ENCODE peak calls at places on chromosomes 16 and 17, in eight cellular contexts. Z is uterus, R is pancreas, X is small intestine, N is AG04450, B is dorsolateral prefrontal cortex, Q is choroid plexus epithelial cell, C is Caco-2. F is an unnamed sample.
A peak's percentile ranks its signal among the peaks of the same experiment; 100 is the strongest.

GRCh38 chr16:72850863-72851262 is 197.1 kb downstream of the ZFHX3 start:
- DNase-seq in Z (peak; percentile 36), R (no peak), X (no peak), N (no peak), B (no peak), Q (peak; percentile 64), C (no peak), F (no peak)

GRCh38 chr17:66431910-66432309 is 129.5 kb downstream of the PRKCA start:
- DNase-seq in Z (peak; percentile 70), R (no peak), X (no peak), N (peak; percentile 52), B (no peak), Q (peak; percentile 84), C (no peak), F (peak; percentile 66)

GRCh38 chr17:82754297-82755208 is 2.7 kb downstream of the TBCD start:
- DNase-seq in Z (no peak), R (no peak), X (peak; percentile 43), N (no peak), B (peak; percentile 28), Q (peak; percentile 30), C (no peak), F (no peak)

GRCh38 chr16:4656695-4657686 is 32.4 kb downstream of the MGRN1 start:
- DNase-seq in Z (no peak), R (no peak), X (no peak), N (no peak), B (no peak), Q (no peak), C (no peak), F (no peak)

GRCh38 chr17:77817953-77818352 is 140.6 kb upstream of the TNRC6C start:
- DNase-seq in Z (no peak), R (no peak), X (no peak), N (no peak), B (no peak), Q (no peak), C (no peak), F (no peak)

GRCh38 chr16:51113254-51114125 is 37.6 kb downstream of the SALL1 start:
- DNase-seq in Z (no peak), R (no peak), X (no peak), N (no peak), B (no peak), Q (no peak), C (no peak), F (no peak)

GRCh38 chr16:67258160-67258835 is 9.5 kb downstream of the SLC9A5 start:
- DNase-seq in Z (no peak), R (no peak), X (no peak), N (no peak), B (no peak), Q (no peak), C (no peak), F (no peak)

GRCh38 chr17:40065771-40066510 is 3.2 kb downstream of the THRA start:
- DNase-seq in Z (no peak), R (no peak), X (no peak), N (no peak), B (no peak), Q (no peak), C (no peak), F (no peak)

GRCh38 chr16:50442221-50442620 is 73.4 kb upstream of the BRD7 start:
- DNase-seq in Z (no peak), R (no peak), X (no peak), N (no peak), B (no peak), Q (no peak), C (peak; percentile 16), F (no peak)

GRCh38 chr17:48558731-48559608 is 14.1 kb upstream of the HOXB2 start:
- DNase-seq in Z (no peak), R (no peak), X (no peak), N (no peak), B (no peak), Q (no peak), C (no peak), F (no peak)

GRCh38 chr17:10349403-10349802 is 23.4 kb downstream of the MYH13 start:
- DNase-seq in Z (no peak), R (no peak), X (no peak), N (no peak), B (no peak), Q (no peak), C (no peak), F (no peak)

GRCh38 chr17:40560592-40561293 is 4.5 kb downstream of the CCR7 start:
- DNase-seq in Z (no peak), R (no peak), X (peak; percentile 31), N (no peak), B (no peak), Q (peak; percentile 95), C (peak; percentile 24), F (no peak)

GRCh38 chr17:67636841-67637240 is 80.9 kb upstream of the NOL11 start:
- DNase-seq in Z (no peak), R (no peak), X (no peak), N (no peak), B (peak; percentile 15), Q (peak; percentile 47), C (no peak), F (no peak)

GRCh38 chr17:77686903-77687302 is 271.6 kb upstream of the TNRC6C start:
- DNase-seq in Z (no peak), R (no peak), X (no peak), N (no peak), B (no peak), Q (no peak), C (no peak), F (no peak)

GRCh38 chr16:76207270-76207669 is 69.9 kb upstream of the CNTNAP4 start:
- DNase-seq in Z (no peak), R (no peak), X (no peak), N (no peak), B (no peak), Q (no peak), C (no peak), F (no peak)

GRCh38 chr17:35969558-35970442 is 11.5 kb downstream of the CCL16 start:
- DNase-seq in Z (peak; percentile 70), R (peak; percentile 66), X (peak; percentile 86), N (peak; percentile 58), B (peak; percentile 73), Q (peak; percentile 89), C (peak; percentile 84), F (peak; percentile 18)
- H3K4me3 ChIP-seq in Z (no peak overlapping the region), R (no peak overlapping the region), X (no peak overlapping the region), N (no peak overlapping the region), B (no peak overlapping the region), Q (no peak overlapping the region), C (no peak overlapping the region), F (no peak overlapping the region)

DNA sequence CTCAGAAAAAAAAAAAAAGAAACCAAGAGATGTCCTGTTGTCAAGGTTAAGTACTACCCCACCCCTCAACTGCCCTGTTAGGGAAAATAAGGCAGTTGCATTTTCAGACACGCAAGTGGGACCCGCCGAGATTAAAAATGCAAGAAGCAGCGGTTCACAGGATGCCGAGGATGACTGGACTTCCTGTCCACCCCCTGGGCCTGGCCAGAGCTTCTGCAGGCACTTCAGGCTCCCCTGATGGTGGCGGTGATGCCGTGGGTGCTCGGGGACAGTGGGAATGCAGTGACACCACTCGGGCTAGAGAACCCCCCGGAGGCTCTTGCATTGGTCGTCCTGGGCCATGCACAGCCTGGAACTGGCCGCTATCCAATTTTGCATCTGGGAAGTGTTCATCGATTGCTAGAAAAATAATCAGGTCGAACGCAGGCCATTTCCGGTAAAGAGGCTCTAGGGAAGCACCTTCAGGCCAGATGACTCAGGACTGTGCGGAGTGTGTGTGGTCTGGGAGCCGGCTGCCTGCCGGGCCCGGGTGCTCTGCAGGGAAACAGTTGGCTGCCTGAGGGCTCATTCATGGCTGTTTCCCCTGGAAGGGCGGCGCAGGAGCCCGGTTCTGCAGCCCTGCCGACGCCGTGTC is 13.4 kb upstream of the CRISPLD2 start:
- DNase-seq in Z (no peak), R (no peak), X (no peak), N (peak; percentile 71), B (no peak), Q (peak; percentile 95), C (no peak), F (peak; percentile 81)
- H3K4me3 ChIP-seq in Z (no peak overlapping the region), R (no peak overlapping the region), X (no peak overlapping the region), N (no peak overlapping the region), B (no peak overlapping the region), Q (peak overlapping the region; percentile 42), C (no peak overlapping the region), F (peak overlapping the region; percentile 20)

GRCh38 chr17:38508570-38508950 is 80.3 kb downstream of the ARHGAP23 start:
- DNase-seq in Z (no peak), R (no peak), X (no peak), N (no peak), B (no peak), Q (no peak), C (no peak), F (no peak)

GRCh38 chr17:38510424-38511125 is 82.3 kb downstream of the ARHGAP23 start:
- DNase-seq in Z (no peak), R (no peak), X (peak; percentile 4), N (no peak), B (no peak), Q (peak; percentile 47), C (peak; percentile 67), F (no peak)

GRCh38 chr17:38507921-38508569 is 79.8 kb downstream of the ARHGAP23 start:
- DNase-seq in Z (no peak), R (no peak), X (no peak), N (no peak), B (no peak), Q (no peak), C (no peak), F (no peak)

GRCh38 chr17:38509772-38510423 is 81.6 kb downstream of the ARHGAP23 start:
- DNase-seq in Z (no peak), R (no peak), X (no peak), N (no peak), B (no peak), Q (peak; percentile 43), C (peak; percentile 64), F (no peak)

GRCh38 chr17:38509008-38509771 is 80.9 kb downstream of the ARHGAP23 start:
- DNase-seq in Z (peak; percentile 82), R (peak; percentile 54), X (peak; percentile 60), N (peak; percentile 83), B (peak; percentile 80), Q (peak; percentile 96), C (peak; percentile 94), F (peak; percentile 67)
- H3K4me3 ChIP-seq in Z (no peak overlapping the region), R (no peak overlapping the region), X (no peak overlapping the region), N (no peak overlapping the region), B (no peak overlapping the region), Q (peak overlapping the region; percentile 39), C (peak overlapping the region; percentile 51), F (peak overlapping the region; percentile 18)

DNA sequence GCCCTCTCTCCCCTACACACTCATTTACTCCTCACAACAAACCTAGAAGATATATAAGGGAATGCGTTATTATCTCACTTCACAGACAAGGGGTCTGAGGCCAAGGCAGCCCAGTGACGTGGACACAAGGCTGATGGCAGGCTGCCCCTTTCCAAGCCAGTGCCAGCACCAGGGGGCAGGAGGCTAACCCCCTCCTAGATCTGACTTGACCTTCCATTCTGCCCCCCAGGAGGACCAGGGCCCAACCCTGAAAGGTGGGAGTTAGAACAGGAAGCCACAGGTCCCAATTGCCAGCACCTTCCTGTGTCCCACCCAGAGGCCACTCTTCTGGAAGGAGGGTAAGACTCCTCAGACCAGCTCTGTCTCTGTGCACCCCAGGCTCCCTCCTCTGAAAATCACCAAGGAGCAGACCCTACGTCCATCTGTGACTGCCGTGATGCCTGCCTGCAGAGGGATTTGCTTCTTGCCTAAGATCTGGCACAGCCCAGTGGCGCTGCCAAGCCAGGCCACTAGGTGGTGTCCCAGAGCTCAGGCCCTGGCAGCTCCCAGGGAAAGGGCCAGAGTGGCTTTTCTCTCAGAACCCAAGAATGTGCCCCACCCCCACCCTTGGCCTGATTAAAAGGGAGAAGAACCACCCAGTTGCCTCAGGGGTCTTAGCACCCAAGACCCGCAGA is 42.4 kb upstream of the MRPS23 start:
- DNase-seq in Z (peak; percentile 84), R (peak; percentile 84), X (peak; percentile 83), N (peak; percentile 72), B (peak; percentile 72), Q (peak; percentile 92), C (peak; percentile 89), F (peak; percentile 64)
- H3K4me3 ChIP-seq in Z (no peak overlapping the region), R (no peak overlapping the region), X (no peak overlapping the region), N (no peak overlapping the region), B (no peak overlapping the region), Q (no peak overlapping the region), C (no peak overlapping the region), F (no peak overlapping the region)

F was measured in skeletal muscle cell.